ENCODE peak calls at places on chromosomes 1 and 21, in six cellular contexts. W is HCT116, B is K562, D is H1, U is GM12878, A is HepG2. S is an unnamed sample.

GRCh38 chr1:203507227-203507626 is 13.3 kb downstream of the OPTC start:
- DNase-seq in B (no peak), D (no peak), A (no peak), U (no peak), W (no peak), S (no peak)

GRCh38 chr1:70403759-70404158 is 7.3 kb upstream of the CTH start:
- DNase-seq in B (no peak), U (no peak), D (no peak), A (no peak), W (no peak), S (no peak)

GRCh38 chr1:8543965-8544364 is 226.1 kb downstream of the SLC45A1 start:
- DNase-seq in A (no peak), U (no peak), B (no peak), W (no peak), D (no peak), S (no peak)

GRCh38 chr1:198903203-198903602 is 264.4 kb downstream of the PTPRC start:
- DNase-seq in U (no peak), W (no peak), B (no peak), D (peak), A (no peak), S (peak)

GRCh38 chr1:213585402-213585801 is 402.4 kb upstream of the PROX1 start:
- DNase-seq in D (no peak), W (no peak), A (no peak), B (no peak), U (no peak), S (no peak)

GRCh38 chr21:43364261-43364510 is 62.7 kb downstream of the SIK1 start:
- DNase-seq in A (no peak), W (no peak), D (no peak), B (no peak), U (no peak), S (no peak)

GRCh38 chr1:201536542-201536941 is 2.4 kb upstream of the NAV1 start:
- DNase-seq in B (no peak), W (peak), D (no peak), U (no peak), A (no peak), S (no peak)

GRCh38 chr1:63557365-63557987 is 34.2 kb downstream of the EFCAB7 start:
- DNase-seq in W (peak), B (peak), A (peak), U (no peak), D (no peak), S (peak)

GRCh38 chr1:50996083-50996482 is 26.0 kb downstream of the CDKN2C start:
- DNase-seq in W (no peak), A (no peak), D (no peak), U (no peak), B (no peak), S (no peak)

GRCh38 chr1:111747282-111747734 is 8.1 kb upstream of the INKA2 start:
- DNase-seq in B (peak), A (peak), W (peak), D (no peak), U (no peak), S (peak)

GRCh38 chr1:159700312-159700711 is 14.1 kb downstream of the CRP start:
- DNase-seq in B (no peak), U (no peak), D (no peak), A (no peak), W (no peak), S (no peak)

GRCh38 chr21:39518055-39518844 is 66.5 kb downstream of the SH3BGR start:
- DNase-seq in A (peak), W (peak), D (peak), U (peak), B (peak), S (peak)

GRCh38 chr1:218537131-218537904 is 192.2 kb downstream of the TGFB2 start:
- DNase-seq in D (no peak), W (no peak), U (no peak), A (no peak), B (no peak), S (no peak)

GRCh38 chr1:187971851-187972250 is 1143.1 kb downstream of the PLA2G4A start:
- DNase-seq in B (no peak), A (no peak), U (no peak), W (no peak), D (no peak), S (no peak)

GRCh38 chr1:2594001-2594640 is 7.5 kb downstream of the PRXL2B start:
- DNase-seq in A (no peak), B (no peak), U (no peak), D (no peak), W (no peak), S (no peak)

DNA sequence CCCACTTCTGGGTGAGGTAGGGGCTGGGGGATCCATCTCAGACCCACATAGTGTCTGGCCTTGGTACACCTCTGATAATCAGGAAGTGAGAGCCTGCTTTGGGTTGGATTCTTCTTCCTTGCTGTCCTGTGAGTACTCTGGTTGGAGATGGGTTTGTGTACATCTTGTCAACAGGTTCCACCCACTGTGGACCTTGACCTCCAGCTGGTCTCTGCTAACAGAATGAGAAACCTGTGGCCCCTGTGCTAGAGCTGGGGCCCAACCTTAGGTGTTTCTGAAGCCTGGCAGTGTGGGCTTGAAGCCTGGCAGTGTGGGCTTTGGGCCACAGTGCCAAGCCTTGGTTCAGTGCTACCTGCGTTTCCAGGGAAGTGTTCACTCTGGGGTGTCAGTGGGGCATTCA is 2.6 kb downstream of the ZBTB48 start:
- DNase-seq in B (no peak), D (no peak), A (peak), W (no peak), U (no peak), S (no peak)
- H3K9ac ChIP-seq in B (peak), D (no peak), A (peak), W (no peak), U (peak), S (no peak)

GRCh38 chr1:1431845-1432565 is 3.5 kb upstream of the VWA1 start:
- DNase-seq in D (no peak), A (peak), U (no peak), B (peak), W (no peak), S (no peak)
- TF ChIP-seq ZNF274 in D (no peak), A (peak), U (no peak), B (no peak), W (no peak), S (no peak)

GRCh38 chr1:28470146-28470545 is 35.7 kb upstream of the RCC1 start:
- DNase-seq in D (no peak), U (no peak), W (no peak), A (peak), B (no peak), S (no peak)

DNA sequence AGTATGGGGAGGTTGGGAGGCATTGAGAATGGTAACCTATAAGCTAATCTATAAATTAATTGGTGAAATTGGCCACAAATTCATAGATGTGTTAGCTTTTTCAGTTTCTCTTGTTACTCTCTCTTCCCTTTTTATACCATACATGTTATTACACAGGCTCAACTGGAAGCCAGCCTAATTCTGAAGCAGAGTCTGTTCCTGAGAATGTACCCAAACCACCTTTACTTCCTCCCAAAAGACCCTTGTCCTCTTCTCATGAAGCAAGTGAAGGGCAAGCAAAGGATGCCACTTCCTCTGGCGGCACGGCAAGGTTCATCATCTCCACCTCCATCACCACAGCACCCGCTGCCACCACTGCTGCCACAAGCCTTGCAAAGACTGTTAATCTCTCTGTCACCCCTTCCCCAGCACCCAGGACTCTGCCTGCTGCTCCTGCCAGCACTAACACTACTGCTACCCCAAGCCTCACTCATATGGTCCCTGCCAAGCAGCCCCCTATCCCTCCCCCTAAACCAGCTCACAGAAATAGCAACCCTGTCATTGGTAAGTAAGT is 39.5 kb upstream of the RCC1 start:
- DNase-seq in W (no peak), A (no peak), B (no peak), U (no peak), D (no peak), S (no peak)
- H3K4me3 ChIP-seq in W (no peak), A (no peak), B (no peak), U (no peak), D (no peak), S (no peak)

GRCh38 chr1:16139473-16139962 is 16.4 kb downstream of the EPHA2 start:
- DNase-seq in U (no peak), D (no peak), A (no peak), B (no peak), W (no peak), S (no peak)
- H3K9ac ChIP-seq in U (no peak), D (no peak), A (no peak), B (peak), W (peak), S (no peak)

DNA sequence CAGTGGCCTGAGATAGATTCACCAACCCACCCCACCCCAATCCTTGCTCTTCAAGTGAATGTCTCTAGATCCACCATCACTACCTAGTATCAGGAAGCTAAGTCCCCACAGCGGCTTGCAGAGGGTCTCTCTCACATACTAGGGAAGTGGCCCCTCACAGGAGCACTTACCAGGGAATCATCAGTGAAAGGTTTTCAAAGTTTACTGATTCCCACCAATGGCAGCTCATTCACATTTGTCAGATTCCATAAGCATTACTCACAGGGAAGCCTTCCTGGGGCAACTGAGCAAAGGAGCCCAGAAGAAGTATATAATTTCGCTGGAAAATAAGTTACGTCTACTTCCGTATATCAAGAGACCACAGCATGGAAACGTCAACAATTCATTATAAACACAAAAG is 120.8 kb downstream of the GREM2 start:
- DNase-seq in D (no peak), A (no peak), B (no peak), U (no peak), W (no peak), S (peak)
- TF ChIP-seq ZNF274 in D (no peak), A (no peak), B (no peak), U (no peak), W (no peak), S (no peak)

GRCh38 chr1:20476260-20477038 is 9.6 kb downstream of the CAMK2N1 start:
- DNase-seq in D (no peak), B (peak), A (peak), W (no peak), U (no peak), S (no peak)
- H3K4me3 ChIP-seq in D (no peak), B (no peak), A (peak), W (peak), U (no peak), S (no peak)

GRCh38 chr1:89607888-89608626 is 24.9 kb upstream of the LRRC8C start:
- DNase-seq in W (no peak), D (no peak), B (no peak), A (no peak), U (no peak), S (no peak)
- H3K9ac ChIP-seq in W (no peak), D (no peak), B (no peak), A (no peak), U (no peak), S (no peak)

S was measured in NT2/D1.